ENCODE peak calls at places on chromosome 5, in six cellular contexts. C is tibial artery, X is HFFc6, R is tibial nerve, F is dorsolateral prefrontal cortex, T is BE2C. W is an unnamed sample.

GRCh38 chr5:126363658-126364057 is 59.6 kb upstream of the GRAMD2B start:
- DNase-seq in C (no peak), X (peak; percentile 29), R (no peak), F (no peak), T (no peak), W (no peak)

GRCh38 chr5:61620660-61621650 is 288.9 kb downstream of the ZSWIM6 start:
- DNase-seq in C (no peak), X (no peak), R (no peak), F (peak; percentile 91), T (no peak), W (no peak)

GRCh38 chr5:95841914-95842812 is 19.6 kb upstream of the GLRX start:
- DNase-seq in C (peak; percentile 82), X (peak; percentile 64), R (peak; percentile 77), F (no peak), T (no peak), W (no peak)

GRCh38 chr5:17878541-17878940 is 244.3 kb downstream of the TAF11L14 start:
- DNase-seq in C (no peak), X (no peak), R (no peak), F (no peak), T (no peak), W (no peak)

GRCh38 chr5:133496631-133497030 is 115.7 kb downstream of the FSTL4 start:
- DNase-seq in C (no peak), X (no peak), R (no peak), F (no peak), T (no peak), W (no peak)

GRCh38 chr5:171750316-171750788 is 35.3 kb upstream of the SMIM23 start:
- DNase-seq in C (peak; percentile 81), X (peak; percentile 12), R (peak; percentile 42), F (no peak), T (peak; percentile 25), W (no peak)

GRCh38 chr5:26700759-26701384 is 337.5 kb downstream of the CDH9 start:
- DNase-seq in C (no peak), X (peak; percentile 2), R (no peak), F (peak; percentile 27), T (peak; percentile 70), W (no peak)

GRCh38 chr5:180208435-180209081 is 453 bp downstream of the RASGEF1C start:
- DNase-seq in C (no peak), X (no peak), R (no peak), F (no peak), T (peak; percentile 55), W (no peak)

GRCh38 chr5:134097221-134097620 is 17.3 kb upstream of the TCF7 start:
- DNase-seq in C (no peak), X (no peak), R (no peak), F (no peak), T (no peak), W (no peak)

GRCh38 chr5:73540192-73540591 is 25.2 kb downstream of the ANKRA2 start:
- DNase-seq in C (no peak), X (peak; percentile 87), R (no peak), F (no peak), T (no peak), W (no peak)

GRCh38 chr5:111779260-111780254 is 22.6 kb upstream of the NREP start:
- DNase-seq in C (no peak), X (no peak), R (no peak), F (no peak), T (peak; percentile 65), W (no peak)

GRCh38 chr5:116176124-116176523 is 91.3 kb downstream of the COMMD10 start:
- DNase-seq in C (no peak), X (peak; percentile 7), R (no peak), F (no peak), T (no peak), W (no peak)

GRCh38 chr5:125481506-125482455 is 735.3 kb upstream of the ZNF608 start:
- DNase-seq in C (no peak), X (no peak), R (no peak), F (no peak), T (peak; percentile 52), W (no peak)

GRCh38 chr5:160213537-160213936 is 15.8 kb upstream of the FABP6 start:
- DNase-seq in C (no peak), X (no peak), R (no peak), F (no peak), T (peak; percentile 63), W (no peak)

GRCh38 chr5:117800261-117800660 is 1188.1 kb downstream of the DTWD2 start:
- DNase-seq in C (no peak), X (peak; percentile 14), R (no peak), F (no peak), T (no peak), W (no peak)

GRCh38 chr5:150235548-150235895 is 45.7 kb downstream of the SLC6A7 start:
- DNase-seq in C (no peak), X (no peak), R (no peak), F (no peak), T (no peak), W (no peak)

GRCh38 chr5:150239099-150239793 is 49.4 kb downstream of the SLC6A7 start:
- DNase-seq in C (peak; percentile 62), X (no peak), R (no peak), F (no peak), T (no peak), W (no peak)

GRCh38 chr5:150238646-150239045 is 48.8 kb downstream of the SLC6A7 start:
- DNase-seq in C (peak; percentile 54), X (no peak), R (no peak), F (no peak), T (no peak), W (no peak)

GRCh38 chr5:150236313-150236712 is 46.5 kb downstream of the SLC6A7 start:
- DNase-seq in C (no peak), X (no peak), R (no peak), F (no peak), T (no peak), W (no peak)

DNA sequence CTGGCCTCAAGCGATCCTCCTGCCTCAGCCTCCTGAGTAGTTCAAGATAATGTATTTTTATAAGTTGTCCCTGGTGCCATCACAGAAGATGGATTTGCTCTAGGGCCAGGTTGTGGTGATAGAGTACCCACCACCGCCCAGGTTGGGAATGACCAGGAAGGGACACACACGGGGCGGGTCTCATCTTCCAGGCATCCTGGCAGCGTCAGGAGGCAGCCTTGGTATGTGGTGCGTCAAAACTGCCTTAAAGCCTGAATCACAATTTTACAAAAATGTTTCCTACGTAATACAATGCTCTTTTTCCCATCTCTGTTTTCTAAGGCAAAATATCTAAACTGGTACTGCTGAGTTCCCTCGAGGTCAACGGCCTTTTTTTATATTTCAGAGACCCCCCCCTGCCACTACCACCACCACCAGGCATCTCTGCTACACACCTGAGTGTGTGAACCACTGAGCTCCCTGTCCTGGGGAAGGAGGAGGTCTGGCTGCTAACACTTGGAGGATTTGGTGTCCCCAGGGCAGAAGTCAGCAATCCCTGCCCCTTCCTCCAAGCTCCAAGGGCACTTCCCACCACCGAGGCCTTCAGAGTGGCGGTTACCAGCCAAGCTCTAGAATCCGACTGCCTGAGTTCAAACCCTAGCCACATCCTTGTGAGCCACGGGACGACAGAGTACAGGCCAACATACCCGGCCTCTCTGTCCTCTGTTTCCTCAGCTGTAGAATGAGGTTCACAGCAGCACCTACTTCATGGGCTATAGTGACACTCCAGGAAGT is 47.3 kb downstream of the SLC6A7 start:
- DNase-seq in C (no peak), X (no peak), R (no peak), F (no peak), T (no peak), W (no peak)
- TF ChIP-seq CTCF in C (no peak), X (no peak), R (no peak), F (no peak), T (no peak), W (no peak)

GRCh38 chr5:131533844-131534243 is 101.2 kb downstream of the RAPGEF6 start:
- DNase-seq in C (no peak), X (no peak), R (no peak), F (no peak), T (no peak), W (no peak)
- TF ChIP-seq CTCF in C (no peak), X (peak; percentile 50), R (no peak), F (no peak), T (peak; percentile 60), W (no peak)

DNA sequence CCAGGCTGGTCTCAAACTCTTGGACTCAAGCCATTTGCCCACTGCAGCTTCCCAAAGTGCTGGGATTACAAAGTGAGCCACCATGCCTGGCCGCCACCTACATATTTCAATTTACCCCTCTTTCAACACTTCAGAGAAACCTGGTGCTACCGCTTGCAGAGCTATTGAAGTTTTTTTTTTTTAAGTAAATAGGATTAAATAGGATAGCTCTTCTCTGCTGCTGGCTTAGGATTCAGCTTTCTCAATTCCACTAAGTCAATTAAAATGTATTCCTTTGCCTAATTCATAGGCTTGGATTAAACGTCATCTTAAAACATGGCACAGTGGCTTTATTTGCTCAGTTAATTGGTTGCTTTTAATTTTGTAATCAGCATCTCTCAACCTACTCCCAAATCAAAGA is 41.0 kb downstream of the KIAA1191 start:
- DNase-seq in C (no peak), X (no peak), R (no peak), F (no peak), T (no peak), W (no peak)
- TF ChIP-seq CTCF in C (no peak), X (no peak), R (no peak), F (no peak), T (no peak), W (no peak)

GRCh38 chr5:109945097-109945678 is 255.5 kb downstream of the MAN2A1 start:
- DNase-seq in C (no peak), X (no peak), R (no peak), F (no peak), T (no peak), W (no peak)
- TF ChIP-seq CTCF in C (no peak), X (no peak), R (no peak), F (no peak), T (no peak), W (no peak)

GRCh38 chr5:145908206-145908945 is 28.0 kb upstream of the SH3RF2 start:
- DNase-seq in C (no peak), X (no peak), R (no peak), F (no peak), T (no peak), W (no peak)
- TF ChIP-seq CTCF in C (peak; percentile 14), X (peak; percentile 52), R (no peak), F (no peak), T (no peak), W (no peak)

GRCh38 chr5:14101922-14102321 is 41.2 kb upstream of the TRIO start:
- DNase-seq in C (no peak), X (peak; percentile 64), R (no peak), F (no peak), T (no peak), W (no peak)
- TF ChIP-seq CTCF in C (no peak), X (no peak), R (no peak), F (no peak), T (no peak), W (no peak)

DNA sequence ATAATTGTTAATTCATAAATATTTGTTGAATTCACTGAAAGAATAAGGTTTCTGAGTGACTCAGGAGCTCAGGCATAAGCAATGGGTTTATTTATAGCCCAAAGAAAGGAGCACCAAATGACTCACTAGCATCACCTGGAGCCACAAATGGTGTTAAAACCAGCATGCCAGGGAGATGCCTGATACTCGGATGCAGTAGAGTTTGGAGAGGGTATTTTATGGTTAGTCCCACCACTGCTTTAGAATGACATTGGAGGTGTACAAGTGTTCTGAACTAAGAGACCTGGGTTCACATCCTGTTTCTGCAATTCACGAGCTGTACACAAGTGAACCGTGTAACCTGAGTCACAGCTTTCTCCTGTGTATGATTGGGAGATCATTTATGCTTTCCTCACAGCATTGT is 25.2 kb downstream of the CCL28 start:
- DNase-seq in C (no peak), X (no peak), R (no peak), F (no peak), T (no peak), W (no peak)
- TF ChIP-seq CTCF in C (no peak), X (no peak), R (no peak), F (no peak), T (no peak), W (no peak)